ENCODE peak calls at places on chromosomes 7 and 10, in six cellular contexts. X, D, J, R, M and Y are unnamed samples.

GRCh38 chr10:111319866-111320265 is 243.0 kb downstream of the ADRA2A start:
- DNase-seq in R (no peak), D (no peak), M (no peak), X (no peak), J (no peak), Y (no peak)

GRCh38 chr10:80201592-80202256 is 3.6 kb downstream of the ANXA11 start:
- DNase-seq in R (no peak), X (no peak), M (no peak), D (no peak), J (no peak), Y (no peak)

GRCh38 chr7:76294344-76295024 is 8.0 kb upstream of the HSPB1 start:
- DNase-seq in R (peak), D (peak), M (no peak), J (peak), X (no peak), Y (peak)

GRCh38 chr10:113959383-113959760 is 84.3 kb upstream of the ADRB1 start:
- DNase-seq in R (peak), M (no peak), X (no peak), J (no peak), D (no peak), Y (no peak)

GRCh38 chr7:158317238-158318205 is 270.1 kb downstream of the PTPRN2 start:
- DNase-seq in R (no peak), D (no peak), M (peak), X (peak), J (peak), Y (peak)

GRCh38 chr10:125284875-125285597 is 124.7 kb upstream of the CTBP2 start:
- DNase-seq in M (no peak), X (no peak), R (no peak), J (peak), D (peak), Y (peak)

GRCh38 chr7:63789378-63790176 is 209.1 kb upstream of the ZNF722 start:
- DNase-seq in J (no peak), M (no peak), D (no peak), R (no peak), X (no peak), Y (no peak)

GRCh38 chr7:158311791-158312190 is 275.8 kb downstream of the PTPRN2 start:
- DNase-seq in M (no peak), J (peak), R (no peak), X (no peak), D (no peak), Y (no peak)

GRCh38 chr10:59814878-59815277 is 61.6 kb upstream of the MRLN start:
- DNase-seq in M (no peak), J (no peak), R (no peak), D (no peak), X (no peak), Y (no peak)

GRCh38 chr10:14822879-14823755 is 14.7 kb downstream of the CDNF start:
- DNase-seq in X (peak), D (peak), R (peak), M (no peak), J (no peak), Y (peak)

GRCh38 chr7:121020652-121021051 is 32.1 kb downstream of the CPED1 start:
- DNase-seq in X (no peak), D (peak), J (no peak), R (peak), M (no peak), Y (no peak)

GRCh38 chr7:140013676-140014075 is 49.1 kb downstream of the PARP12 start:
- DNase-seq in J (no peak), R (no peak), D (no peak), M (no peak), X (no peak), Y (no peak)

GRCh38 chr7:129471402-129471827 is 30.9 kb upstream of the SMKR1 start:
- DNase-seq in M (no peak), J (no peak), R (no peak), X (no peak), D (no peak), Y (no peak)
- H2BK15ac ChIP-seq in M (no peak), J (no peak), R (no peak), X (no peak), D (no peak), Y (no peak)

GRCh38 chr10:132880148-132880981 is 62.0 kb downstream of the CFAP46 start:
- DNase-seq in J (peak), M (no peak), X (no peak), D (no peak), R (no peak), Y (no peak)

GRCh38 chr10:132877473-132877872 is 64.9 kb downstream of the CFAP46 start:
- DNase-seq in R (no peak), J (no peak), D (no peak), X (no peak), M (no peak), Y (no peak)

GRCh38 chr10:132879408-132880147 is 62.8 kb downstream of the CFAP46 start:
- DNase-seq in X (no peak), D (no peak), J (peak), M (no peak), R (no peak), Y (no peak)

GRCh38 chr10:132878091-132878729 is 64.2 kb downstream of the CFAP46 start:
- DNase-seq in D (no peak), J (peak), R (no peak), X (no peak), M (no peak), Y (no peak)

DNA sequence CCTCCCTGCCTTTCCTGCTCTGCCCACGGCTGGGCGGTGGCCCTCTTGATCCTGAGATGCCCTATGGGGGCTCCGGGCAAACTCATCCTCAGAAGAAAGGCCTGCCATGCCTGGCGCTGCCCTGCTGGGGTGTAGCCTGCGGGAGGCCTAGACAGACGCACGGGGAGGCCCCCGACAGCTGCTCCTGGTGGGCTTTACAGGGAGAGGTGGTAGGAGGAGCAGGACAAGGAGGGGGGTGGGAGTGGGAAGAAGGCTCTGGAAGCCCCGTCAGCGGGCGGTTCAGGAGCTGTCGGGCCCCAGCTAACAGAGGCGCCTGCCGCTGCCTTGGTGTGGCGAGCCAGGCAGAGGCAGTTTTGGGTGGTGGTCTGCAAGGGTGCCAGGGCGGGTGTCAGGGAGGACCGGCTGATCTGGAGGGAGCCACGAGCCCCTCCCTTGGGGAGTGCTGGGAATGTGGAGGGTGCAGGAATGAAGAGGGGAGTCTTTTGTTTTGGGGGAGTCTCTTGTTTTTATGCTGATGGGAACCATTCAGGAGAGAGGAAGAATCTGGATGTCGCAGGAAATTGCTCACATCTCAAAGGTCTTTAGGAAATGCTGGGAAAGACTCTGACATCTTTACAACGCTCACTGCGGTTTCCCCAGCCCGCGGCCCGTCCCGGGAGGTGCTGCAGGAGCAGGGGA is 63.5 kb downstream of the CFAP46 start:
- DNase-seq in R (no peak), X (no peak), J (peak), D (no peak), M (no peak), Y (no peak)
- H3K23ac ChIP-seq in R (no peak), X (peak), J (no peak), D (no peak), M (no peak), Y (no peak)

GRCh38 chr10:103648951-103649532 is 155.5 kb downstream of the NEURL1 start:
- DNase-seq in D (peak), M (no peak), J (no peak), X (no peak), R (no peak), Y (no peak)

GRCh38 chr10:103653581-103654020 is 160.1 kb downstream of the NEURL1 start:
- DNase-seq in R (no peak), J (no peak), M (no peak), X (no peak), D (no peak), Y (no peak)

GRCh38 chr10:103649654-103650423 is 156.3 kb downstream of the NEURL1 start:
- DNase-seq in R (no peak), X (no peak), M (no peak), J (no peak), D (no peak), Y (no peak)

GRCh38 chr10:103652599-103653281 is 159.2 kb downstream of the NEURL1 start:
- DNase-seq in R (no peak), J (no peak), D (no peak), M (no peak), X (no peak), Y (no peak)

DNA sequence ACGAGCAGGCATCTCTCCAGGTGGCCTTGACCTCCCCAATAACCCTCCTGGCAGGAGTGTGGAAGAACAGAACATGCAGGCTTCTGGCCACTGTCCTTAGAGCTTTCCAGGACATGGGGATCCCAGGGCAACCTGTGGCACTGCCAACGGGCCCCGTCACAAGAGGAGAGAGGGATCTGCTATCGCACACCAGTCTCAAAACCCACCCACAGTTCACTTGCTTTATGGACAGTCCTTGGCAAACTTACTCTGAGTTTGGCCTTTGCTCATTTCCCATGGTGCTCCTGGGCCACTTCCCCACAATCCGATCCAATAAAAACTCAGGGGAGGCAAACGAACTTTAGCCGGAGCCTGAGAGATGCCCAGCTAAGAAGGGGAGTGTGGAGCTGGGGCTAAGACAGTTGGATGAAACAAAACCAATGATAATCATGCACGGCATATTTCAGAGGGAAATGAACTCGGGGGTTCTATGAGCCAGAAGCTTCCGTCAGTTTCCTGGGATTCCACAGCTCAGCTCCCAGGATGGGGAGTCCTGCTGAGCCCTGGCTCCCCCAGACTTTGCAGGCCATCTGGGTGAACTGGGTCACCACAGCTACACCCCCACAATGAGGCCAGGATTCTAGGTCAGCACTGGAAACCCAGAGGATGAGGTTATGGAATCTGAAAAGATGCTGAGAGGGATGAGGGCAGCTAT is 158.4 kb downstream of the NEURL1 start:
- DNase-seq in M (no peak), R (no peak), J (no peak), D (no peak), X (no peak), Y (no peak)
- H2BK15ac ChIP-seq in M (no peak), R (no peak), J (no peak), D (no peak), X (no peak), Y (no peak)

GRCh38 chr10:89926736-89927135 is 225.3 kb downstream of the KIF20B start:
- DNase-seq in M (no peak), D (no peak), R (no peak), X (no peak), J (no peak), Y (no peak)
- H3K23ac ChIP-seq in M (no peak), D (no peak), R (no peak), X (no peak), J (no peak), Y (no peak)

DNA sequence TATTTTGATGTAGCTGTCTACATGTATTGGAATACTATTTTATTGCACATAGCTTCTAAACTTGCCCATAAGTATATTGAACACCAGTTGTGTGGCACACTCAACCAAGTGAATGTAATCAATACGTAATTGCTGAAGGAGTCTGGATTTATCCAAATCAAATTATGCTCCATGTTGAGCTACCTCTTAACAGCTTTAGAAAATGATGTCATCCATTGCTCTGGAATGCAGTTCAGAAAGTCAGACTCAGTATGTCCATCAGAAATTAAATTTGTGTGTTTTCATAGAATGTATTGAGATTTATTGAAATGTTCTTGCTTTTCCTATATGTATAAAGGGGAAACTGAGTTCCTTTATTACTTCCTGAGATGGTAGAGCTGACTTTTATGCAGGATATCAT is 25.0 kb upstream of the CCAR1 start:
- DNase-seq in D (peak), X (no peak), R (no peak), J (no peak), M (no peak), Y (no peak)
- H2BK15ac ChIP-seq in D (no peak), X (no peak), R (no peak), J (no peak), M (no peak), Y (no peak)